ENCODE peak calls at places on chromosomes 4 and X, in five cellular contexts. M, S, H, G and T are unnamed samples.

GRCh38 chr4:73603854-73604584 is 16.2 kb downstream of the RASSF6 start:
- DNase-seq in M (no peak), S (no peak), H (no peak), G (no peak), T (no peak)

GRCh38 chr4:6281436-6282144 is 11.9 kb downstream of the WFS1 start:
- DNase-seq in M (no peak), S (no peak), H (no peak), G (no peak), T (no peak)

GRCh38 chrX:40088803-40089540 is 8.8 kb downstream of the BCOR start:
- DNase-seq in M (no peak), S (no peak), H (no peak), G (no peak), T (no peak)

GRCh38 chrX:11557120-11557519 is 108.6 kb downstream of the ARHGAP6 start:
- DNase-seq in M (no peak), S (no peak), H (peak), G (peak), T (no peak)

GRCh38 chr4:150746156-150746555 is 164.2 kb downstream of the MAB21L2 start:
- DNase-seq in M (peak), S (no peak), H (peak), G (peak), T (no peak)

GRCh38 chr4:169823685-169824084 is 65.9 kb upstream of the HPF1 start:
- DNase-seq in M (no peak), S (no peak), H (peak), G (peak), T (no peak)

GRCh38 chr4:7429601-7430078 is 5.1 kb downstream of the PSAPL1 start:
- DNase-seq in M (no peak), S (no peak), H (no peak), G (no peak), T (no peak)

GRCh38 chrX:111360839-111361238 is 51.2 kb downstream of the DCX start:
- DNase-seq in M (no peak), S (no peak), H (no peak), G (no peak), T (no peak)

GRCh38 chr4:119165767-119166166 is 30.1 kb downstream of the MYOZ2 start:
- DNase-seq in M (no peak), S (no peak), H (no peak), G (no peak), T (no peak)

GRCh38 chr4:110867251-110867960 is 244.5 kb upstream of the PITX2 start:
- DNase-seq in M (no peak), S (no peak), H (no peak), G (no peak), T (peak)

GRCh38 chrX:12118134-12118533 is 20.1 kb upstream of the FRMPD4 start:
- DNase-seq in M (no peak), S (no peak), H (no peak), G (peak), T (no peak)

GRCh38 chrX:87813566-87813965 is 296.0 kb downstream of the KLHL4 start:
- DNase-seq in M (no peak), S (no peak), H (no peak), G (no peak), T (no peak)

GRCh38 chrX:107857815-107858214 is 32.1 kb downstream of the MID2 start:
- DNase-seq in M (no peak), S (no peak), H (no peak), G (no peak), T (no peak)

GRCh38 chr4:128553665-128554515 is 255.6 kb upstream of the JADE1 start:
- DNase-seq in M (no peak), S (no peak), H (no peak), G (peak), T (no peak)

GRCh38 chrX:143634701-143635442 is 1.0 kb downstream of the SLITRK4 start:
- DNase-seq in M (no peak), S (no peak), H (no peak), G (no peak), T (no peak)

GRCh38 chrX:40651620-40652223 is 4.4 kb upstream of the CXorf38 start:
- DNase-seq in M (no peak), S (peak), H (peak), G (peak), T (peak)

GRCh38 chr4:24067781-24068193 is 177.9 kb upstream of the PPARGC1A start:
- DNase-seq in M (peak), S (no peak), H (peak), G (peak), T (no peak)

GRCh38 chrX:153984351-153985178 is 12.0 kb downstream of the TMEM187 start:
- DNase-seq in M (no peak), S (no peak), H (no peak), G (no peak), T (peak)

GRCh38 chr4:128978985-128979384 is 114.4 kb downstream of the SCLT1 start:
- DNase-seq in M (no peak), S (no peak), H (no peak), G (no peak), T (no peak)

GRCh38 chr4:101711590-101712255 is 78.8 kb upstream of the BANK1 start:
- DNase-seq in M (no peak), S (no peak), H (no peak), G (no peak), T (no peak)

GRCh38 chr4:2850966-2851782 is 7.5 kb downstream of the ADD1 start:
- DNase-seq in M (no peak), S (no peak), H (peak), G (peak), T (no peak)

GRCh38 chrX:47530054-47530453 is 31.0 kb upstream of the ARAF start:
- DNase-seq in M (no peak), S (no peak), H (no peak), G (no peak), T (peak)

GRCh38 chrX:44314259-44314734 is 29.2 kb downstream of the EFHC2 start:
- DNase-seq in M (no peak), S (no peak), H (peak), G (peak), T (no peak)

GRCh38 chr4:111847256-111848108 is 297.8 kb upstream of the FAM241A start:
- DNase-seq in M (no peak), S (no peak), H (no peak), G (no peak), T (no peak)

GRCh38 chr4:1401409-1402020 is 4.7 kb downstream of the NKX1-1 start:
- DNase-seq in M (no peak), S (no peak), H (no peak), G (no peak), T (no peak)

GRCh38 chr4:165312506-165312905 is 15.0 kb upstream of the MSMO1 start:
- DNase-seq in M (no peak), S (no peak), H (peak), G (peak), T (no peak)

GRCh38 chr4:82948647-82949204 is 48.2 kb downstream of the THAP9 start:
- DNase-seq in M (no peak), S (no peak), H (peak), G (peak), T (no peak)

GRCh38 chr4:112817933-112818921 is 181.3 kb downstream of the LARP7 start:
- DNase-seq in M (peak), S (peak), H (peak), G (peak), T (peak)

GRCh38 chrX:41047878-41048534 is 37.2 kb upstream of the USP9X start:
- DNase-seq in M (no peak), S (no peak), H (no peak), G (no peak), T (no peak)

GRCh38 chrX:134388161-134389109 is 71.5 kb upstream of the HPRT1 start:
- DNase-seq in M (no peak), S (peak), H (no peak), G (no peak), T (peak)

GRCh38 chr4:188372856-188373255 is 233.6 kb downstream of the TRIML1 start:
- DNase-seq in M (no peak), S (no peak), H (no peak), G (no peak), T (no peak)

GRCh38 chrX:10119399-10119990 is 37.3 kb upstream of the CLCN4 start:
- DNase-seq in M (peak), S (peak), H (peak), G (peak), T (peak)

GRCh38 chr4:80107374-80107773 is 34.3 kb upstream of the ANTXR2 start:
- DNase-seq in M (no peak), S (no peak), H (peak), G (no peak), T (no peak)

GRCh38 chr4:158535130-158535614 is 13.5 kb downstream of the RXFP1 start:
- DNase-seq in M (no peak), S (peak), H (peak), G (peak), T (no peak)

GRCh38 chrX:121333942-121334341 is 286.5 kb downstream of the GLUD2 start:
- DNase-seq in M (no peak), S (no peak), H (no peak), G (no peak), T (no peak)

GRCh38 chr4:174628206-174628605 is 105.9 kb upstream of the HPGD start:
- DNase-seq in M (no peak), S (no peak), H (no peak), G (no peak), T (no peak)

GRCh38 chr4:184778325-184778724 is 44.4 kb upstream of the CENPU start:
- DNase-seq in M (no peak), S (no peak), H (no peak), G (no peak), T (no peak)
- H3K4me3 ChIP-seq in M (no peak), S (no peak), H (no peak), G (no peak), T (no peak)

GRCh38 chrX:141467442-141467841 is 117.1 kb downstream of the SPANXA1 start:
- DNase-seq in M (no peak), S (no peak), H (no peak), G (no peak), T (no peak)
- TF ChIP-seq CTCF in M (no peak), S (no peak), H (peak), G (no peak), T (no peak)

GRCh38 chrX:53091354-53091753 is 2.6 kb upstream of the KANTR start:
- DNase-seq in M (no peak), S (no peak), H (no peak), G (no peak), T (no peak)

GRCh38 chrX:53095796-53096195 is 1.9 kb downstream of the KANTR start:
- DNase-seq in M (no peak), S (no peak), H (no peak), G (no peak), T (no peak)

GRCh38 chrX:53094584-53094908 is 604 bp downstream of the KANTR start:
- DNase-seq in M (no peak), S (no peak), H (no peak), G (no peak), T (no peak)

GRCh38 chrX:53093748-53094583 is at the start of gene KANTR:
- DNase-seq in M (peak), S (peak), H (peak), G (peak), T (peak)

DNA sequence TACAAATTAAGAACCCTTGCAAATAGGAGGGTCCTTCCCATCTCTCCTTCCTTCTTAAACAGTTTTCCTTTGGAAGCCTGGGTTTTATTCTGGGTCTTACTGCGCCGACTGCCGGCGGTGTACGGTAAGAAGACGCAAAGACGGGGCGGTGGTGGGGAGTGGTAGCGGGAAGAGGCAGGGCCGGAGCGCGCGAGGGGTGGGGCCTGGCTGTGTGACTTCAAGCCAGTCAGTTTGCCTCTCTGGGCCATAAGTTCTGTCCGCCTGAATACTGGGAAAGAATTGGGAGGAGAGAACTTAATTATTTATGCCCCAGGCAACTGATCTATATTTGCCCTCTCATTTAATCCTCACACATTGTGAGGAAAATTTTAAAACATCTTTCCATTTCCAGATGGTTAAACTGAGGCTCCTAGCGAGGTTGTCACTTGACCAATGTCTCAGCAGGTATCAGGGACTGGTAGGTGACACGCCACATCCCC is 726 bp upstream of the KANTR start:
- DNase-seq in M (no peak), S (no peak), H (peak), G (peak), T (peak)
- H3K4me3 ChIP-seq in M (peak), S (peak), H (peak), G (peak), T (peak)

DNA sequence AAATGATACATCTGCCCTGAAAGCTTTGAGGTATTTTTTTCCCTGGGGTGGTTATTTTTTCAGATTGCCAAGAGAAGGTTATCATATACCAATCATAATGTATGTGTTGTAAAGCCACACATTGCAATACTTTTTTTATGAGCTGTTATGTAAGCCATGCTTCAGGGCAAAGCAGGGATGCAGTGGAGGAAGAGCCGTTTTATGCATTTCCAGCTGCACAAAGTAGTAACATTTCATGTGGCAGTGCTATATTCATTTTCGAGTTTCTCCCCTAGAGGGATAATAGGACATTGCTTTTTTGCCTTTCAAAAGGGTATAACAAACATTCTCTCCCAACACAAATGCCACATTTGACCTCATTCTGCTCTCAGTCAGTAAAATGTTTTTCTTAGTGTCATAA is 68.5 kb downstream of the GALNT7 start:
- DNase-seq in M (no peak), S (no peak), H (no peak), G (no peak), T (no peak)
- TF ChIP-seq CTCF in M (no peak), S (peak), H (no peak), G (peak), T (no peak)

GRCh38 chr4:146058531-146058930 is 117.0 kb upstream of the LSM6 start:
- DNase-seq in M (no peak), S (no peak), H (no peak), G (no peak), T (no peak)
- H3K4me3 ChIP-seq in M (no peak), S (peak), H (no peak), G (no peak), T (no peak)

DNA sequence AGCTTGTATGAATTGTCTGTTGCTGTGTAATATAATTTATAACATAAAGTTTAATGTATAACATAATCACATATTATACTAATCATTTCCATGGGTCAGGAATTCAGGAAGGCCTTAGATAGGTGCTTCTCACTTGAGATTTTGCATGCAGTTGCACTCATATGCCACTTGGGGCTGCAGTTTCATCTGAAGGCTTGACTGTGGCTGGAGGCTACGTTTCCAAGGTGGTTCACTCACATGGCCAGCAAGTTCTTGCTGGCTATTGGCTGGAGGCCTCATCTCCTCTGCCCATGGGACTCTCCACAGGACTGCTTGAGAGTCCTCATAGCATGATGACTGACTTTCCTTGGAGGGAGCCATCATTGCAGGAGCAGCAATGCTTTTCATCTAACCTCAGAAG is 53.4 kb upstream of the STX18 start:
- DNase-seq in M (no peak), S (no peak), H (no peak), G (no peak), T (no peak)
- TF ChIP-seq CTCF in M (no peak), S (peak), H (peak), G (peak), T (peak)

GRCh38 chrX:17654116-17654515 is 83.2 kb upstream of the SCML1 start:
- DNase-seq in M (no peak), S (no peak), H (no peak), G (no peak), T (no peak)

GRCh38 chrX:17655232-17656034 is 81.9 kb upstream of the SCML1 start:
- DNase-seq in M (no peak), S (no peak), H (peak), G (peak), T (no peak)

GRCh38 chrX:17656556-17656955 is 80.7 kb upstream of the SCML1 start:
- DNase-seq in M (no peak), S (no peak), H (no peak), G (no peak), T (no peak)

DNA sequence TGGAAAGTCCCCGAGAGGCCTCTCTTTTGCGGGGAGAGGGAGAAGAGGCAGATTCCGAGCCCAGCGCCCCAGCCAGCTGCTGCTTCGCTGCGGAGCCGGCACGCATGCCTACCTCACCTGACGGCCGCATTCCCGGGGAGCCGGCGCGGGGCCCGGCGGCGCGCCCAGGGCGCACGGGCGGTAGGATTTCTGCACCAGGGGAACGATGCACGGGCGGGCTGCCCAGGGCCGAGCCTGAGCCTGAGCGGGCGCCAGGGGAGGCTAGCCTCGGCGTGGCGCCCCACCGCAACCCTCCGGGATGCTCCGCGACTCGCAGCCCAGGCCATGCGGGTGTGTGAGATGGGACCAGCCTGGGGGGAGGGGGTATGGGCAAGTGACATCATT is 81.3 kb upstream of the SCML1 start:
- DNase-seq in M (no peak), S (no peak), H (no peak), G (no peak), T (no peak)
- H3K4me3 ChIP-seq in M (peak), S (no peak), H (peak), G (peak), T (no peak)

GRCh38 chrX:51053741-51054140 is 143.2 kb downstream of the BMP15 start:
- DNase-seq in M (no peak), S (no peak), H (no peak), G (no peak), T (no peak)

GRCh38 chrX:51047950-51048349 is 137.4 kb downstream of the BMP15 start:
- DNase-seq in M (no peak), S (no peak), H (no peak), G (no peak), T (no peak)
- TF ChIP-seq CTCF in M (no peak), S (peak), H (no peak), G (no peak), T (peak)

GRCh38 chr4:54169176-54169575 is 59.9 kb upstream of the PDGFRA start:
- DNase-seq in M (no peak), S (no peak), H (peak), G (peak), T (no peak)

GRCh38 chr4:54159543-54159942 is 59.6 kb downstream of the GSX2 start:
- DNase-seq in M (no peak), S (no peak), H (no peak), G (no peak), T (no peak)

GRCh38 chr4:54167508-54167907 is 61.6 kb upstream of the PDGFRA start:
- DNase-seq in M (no peak), S (no peak), H (no peak), G (no peak), T (no peak)

GRCh38 chr4:54165011-54165410 is 64.1 kb upstream of the PDGFRA start:
- DNase-seq in M (no peak), S (no peak), H (no peak), G (peak), T (no peak)

DNA sequence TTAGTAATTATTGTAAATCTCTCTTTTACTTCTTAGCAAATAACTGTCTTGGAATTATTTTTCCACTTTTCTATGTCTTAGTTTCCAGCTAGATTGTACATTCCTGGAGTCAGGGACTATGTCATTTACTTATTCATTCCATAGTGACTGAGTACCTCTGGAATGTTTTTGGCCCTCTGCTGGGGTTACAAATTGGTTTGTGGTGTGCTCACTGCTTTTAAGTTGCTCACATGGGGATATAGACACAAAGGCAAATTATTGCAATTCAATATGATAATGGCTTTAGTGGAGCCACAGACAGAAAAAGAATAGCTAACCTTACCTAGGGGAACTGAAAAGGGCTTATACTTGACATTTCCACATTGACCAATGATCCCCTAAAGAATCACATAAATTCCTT is 63.7 kb upstream of the PDGFRA start:
- DNase-seq in M (peak), S (no peak), H (peak), G (peak), T (no peak)
- H3K4me3 ChIP-seq in M (no peak), S (no peak), H (no peak), G (no peak), T (no peak)

GRCh38 chrX:125439194-125439849 is 119.7 kb downstream of the TEX13C start:
- DNase-seq in M (no peak), S (no peak), H (no peak), G (no peak), T (no peak)
- TF ChIP-seq CTCF in M (no peak), S (no peak), H (no peak), G (no peak), T (no peak)